ENCODE peak calls at places on chromosomes 12 and 14, in ten cellular contexts. One of them, this sample, is unnamed.

GRCh38 chr12:52212701-52213540 is 20.1 kb upstream of the KRT7 start:
- DNase-seq in psoas muscle: no peak
- DNase-seq in cardiac muscle cell: no peak
- DNase-seq in A673: no peak
- DNase-seq in lung: no peak
- DNase-seq in breast epithelium: peak; percentile 33
- DNase-seq in Peyer's patch: no peak
- DNase-seq in right lobe of liver: peak; percentile 50
- DNase-seq in spleen: peak; percentile 45
- DNase-seq in body of pancreas: no peak
- DNase-seq in this sample: no peak

GRCh38 chr14:36588119-36588518 is 5.7 kb upstream of the NKX2-8 start:
- DNase-seq in lung: no peak
- DNase-seq in spleen: no peak
- DNase-seq in Peyer's patch: no peak
- DNase-seq in right lobe of liver: no peak
- DNase-seq in psoas muscle: no peak
- DNase-seq in cardiac muscle cell: no peak
- DNase-seq in A673: no peak
- DNase-seq in body of pancreas: no peak
- DNase-seq in breast epithelium: no peak
- DNase-seq in this sample: no peak

GRCh38 chr12:802242-802995 is 50.0 kb downstream of the WNK1 start:
- DNase-seq in psoas muscle: no peak
- DNase-seq in breast epithelium: no peak
- DNase-seq in A673: no peak
- DNase-seq in body of pancreas: no peak
- DNase-seq in lung: no peak
- DNase-seq in right lobe of liver: no peak
- DNase-seq in Peyer's patch: no peak
- DNase-seq in cardiac muscle cell: no peak
- DNase-seq in spleen: no peak
- DNase-seq in this sample: no peak

GRCh38 chr14:104289485-104289884 is 151.1 kb downstream of the KIF26A start:
- DNase-seq in Peyer's patch: no peak
- DNase-seq in A673: no peak
- DNase-seq in cardiac muscle cell: no peak
- DNase-seq in breast epithelium: peak; percentile 10
- DNase-seq in right lobe of liver: no peak
- DNase-seq in body of pancreas: no peak
- DNase-seq in lung: no peak
- DNase-seq in psoas muscle: no peak
- DNase-seq in spleen: no peak
- DNase-seq in this sample: no peak

GRCh38 chr14:65290830-65291229 is 121.7 kb upstream of the FUT8 start:
- DNase-seq in lung: no peak
- DNase-seq in spleen: no peak
- DNase-seq in A673: peak; percentile 13
- DNase-seq in body of pancreas: no peak
- DNase-seq in breast epithelium: no peak
- DNase-seq in cardiac muscle cell: no peak
- DNase-seq in psoas muscle: no peak
- DNase-seq in right lobe of liver: no peak
- DNase-seq in Peyer's patch: no peak
- DNase-seq in this sample: no peak

GRCh38 chr12:40970320-40970907 is 217.7 kb upstream of the PDZRN4 start:
- DNase-seq in right lobe of liver: no peak
- DNase-seq in Peyer's patch: no peak
- DNase-seq in breast epithelium: no peak
- DNase-seq in spleen: no peak
- DNase-seq in A673: peak; percentile 70
- DNase-seq in psoas muscle: no peak
- DNase-seq in body of pancreas: no peak
- DNase-seq in cardiac muscle cell: no peak
- DNase-seq in lung: no peak
- DNase-seq in this sample: no peak

GRCh38 chr12:119208626-119209061 is 29.9 kb downstream of the HSPB8 start:
- DNase-seq in Peyer's patch: no peak
- DNase-seq in A673: no peak
- DNase-seq in psoas muscle: peak; percentile 85
- DNase-seq in breast epithelium: peak; percentile 54
- DNase-seq in right lobe of liver: no peak
- DNase-seq in cardiac muscle cell: peak; percentile 36
- DNase-seq in lung: peak; percentile 63
- DNase-seq in body of pancreas: peak; percentile 28
- DNase-seq in spleen: no peak
- DNase-seq in this sample: peak; percentile 88

GRCh38 chr12:12608557-12608957 is 3.1 kb upstream of the CREBL2 start:
- DNase-seq in A673: peak; percentile 7
- DNase-seq in Peyer's patch: no peak
- DNase-seq in spleen: no peak
- DNase-seq in cardiac muscle cell: no peak
- DNase-seq in lung: no peak
- DNase-seq in right lobe of liver: no peak
- DNase-seq in psoas muscle: no peak
- DNase-seq in breast epithelium: no peak
- DNase-seq in body of pancreas: no peak
- DNase-seq in this sample: no peak

GRCh38 chr12:102543931-102544485 is 63.6 kb upstream of the IGF1 start:
- DNase-seq in body of pancreas: no peak
- DNase-seq in right lobe of liver: no peak
- DNase-seq in Peyer's patch: no peak
- DNase-seq in lung: no peak
- DNase-seq in psoas muscle: no peak
- DNase-seq in spleen: no peak
- DNase-seq in A673: no peak
- DNase-seq in cardiac muscle cell: no peak
- DNase-seq in breast epithelium: no peak
- DNase-seq in this sample: no peak

GRCh38 chr14:94192534-94192933 is 18.4 kb downstream of the PPP4R4 start:
- DNase-seq in cardiac muscle cell: no peak
- DNase-seq in right lobe of liver: no peak
- DNase-seq in Peyer's patch: no peak
- DNase-seq in A673: no peak
- DNase-seq in spleen: no peak
- DNase-seq in psoas muscle: no peak
- DNase-seq in body of pancreas: no peak
- DNase-seq in lung: no peak
- DNase-seq in breast epithelium: no peak
- DNase-seq in this sample: no peak

GRCh38 chr14:100135784-100136183 is 23.7 kb downstream of the DEGS2 start:
- DNase-seq in breast epithelium: no peak
- DNase-seq in spleen: no peak
- DNase-seq in Peyer's patch: no peak
- DNase-seq in A673: no peak
- DNase-seq in body of pancreas: no peak
- DNase-seq in right lobe of liver: no peak
- DNase-seq in cardiac muscle cell: no peak
- DNase-seq in lung: no peak
- DNase-seq in psoas muscle: no peak
- DNase-seq in this sample: no peak

GRCh38 chr14:94317259-94317658 is 5.9 kb downstream of the SERPINA6 start:
- DNase-seq in A673: no peak
- DNase-seq in right lobe of liver: peak; percentile 85
- DNase-seq in psoas muscle: peak; percentile 51
- DNase-seq in cardiac muscle cell: no peak
- DNase-seq in spleen: no peak
- DNase-seq in Peyer's patch: no peak
- DNase-seq in body of pancreas: peak; percentile 46
- DNase-seq in breast epithelium: no peak
- DNase-seq in lung: no peak
- DNase-seq in this sample: peak; percentile 75

GRCh38 chr12:46366771-46367170 is 5.8 kb downstream of the SLC38A2 start:
- DNase-seq in body of pancreas: no peak
- DNase-seq in spleen: no peak
- DNase-seq in lung: no peak
- DNase-seq in Peyer's patch: no peak
- DNase-seq in A673: no peak
- DNase-seq in right lobe of liver: no peak
- DNase-seq in breast epithelium: no peak
- DNase-seq in cardiac muscle cell: no peak
- DNase-seq in psoas muscle: no peak
- DNase-seq in this sample: no peak
- H3K4me1 ChIP-seq in body of pancreas: peaks cover 87% of the 10 kb centered on the region
- H3K4me1 ChIP-seq in spleen: peaks cover 93% of the 10 kb centered on the region
- H3K4me1 ChIP-seq in lung: peaks cover 15% of the 10 kb centered on the region
- H3K4me1 ChIP-seq in Peyer's patch: no peaks in the 10 kb centered on the region
- H3K4me1 ChIP-seq in A673: peaks cover 80% of the 10 kb centered on the region
- H3K4me1 ChIP-seq in right lobe of liver: peaks cover 40% of the 10 kb centered on the region
- H3K4me1 ChIP-seq in breast epithelium: peaks cover 6% of the 10 kb centered on the region
- H3K4me1 ChIP-seq in cardiac muscle cell: peaks cover 31% of the 10 kb centered on the region
- H3K4me1 ChIP-seq in psoas muscle: peaks cover 86% of the 10 kb centered on the region
- H3K4me1 ChIP-seq in this sample: peaks cover 82% of the 10 kb centered on the region

GRCh38 chr14:80636071-80636470 is 305.5 kb downstream of the CEP128 start:
- DNase-seq in psoas muscle: no peak
- DNase-seq in A673: no peak
- DNase-seq in body of pancreas: no peak
- DNase-seq in right lobe of liver: no peak
- DNase-seq in lung: no peak
- DNase-seq in Peyer's patch: no peak
- DNase-seq in cardiac muscle cell: no peak
- DNase-seq in breast epithelium: no peak
- DNase-seq in spleen: no peak
- DNase-seq in this sample: no peak
- TF ChIP-seq CTCF in psoas muscle: no peak
- TF ChIP-seq CTCF in A673: peak; percentile 43
- TF ChIP-seq CTCF in body of pancreas: no peak
- TF ChIP-seq CTCF in right lobe of liver: no peak
- TF ChIP-seq CTCF in lung: no peak
- TF ChIP-seq CTCF in Peyer's patch: no peak
- TF ChIP-seq CTCF in cardiac muscle cell: peak; percentile 21
- TF ChIP-seq CTCF in breast epithelium: no peak
- TF ChIP-seq CTCF in spleen: no peak
- TF ChIP-seq CTCF in this sample: no peak

GRCh38 chr12:104680506-104680905 is 223.8 kb downstream of the CHST11 start:
- DNase-seq in Peyer's patch: no peak
- DNase-seq in body of pancreas: no peak
- DNase-seq in cardiac muscle cell: no peak
- DNase-seq in psoas muscle: no peak
- DNase-seq in spleen: no peak
- DNase-seq in lung: no peak
- DNase-seq in breast epithelium: no peak
- DNase-seq in right lobe of liver: no peak
- DNase-seq in A673: no peak
- DNase-seq in this sample: no peak
- H3K4me1 ChIP-seq in Peyer's patch: no peaks in the 10 kb centered on the region
- H3K4me1 ChIP-seq in body of pancreas: no peaks in the 10 kb centered on the region
- H3K4me1 ChIP-seq in cardiac muscle cell: peaks cover 6% of the 10 kb centered on the region
- H3K4me1 ChIP-seq in psoas muscle: no peaks in the 10 kb centered on the region
- H3K4me1 ChIP-seq in spleen: peaks cover 56% of the 10 kb centered on the region
- H3K4me1 ChIP-seq in lung: peaks cover 6% of the 10 kb centered on the region
- H3K4me1 ChIP-seq in breast epithelium: no peaks in the 10 kb centered on the region
- H3K4me1 ChIP-seq in right lobe of liver: no peaks in the 10 kb centered on the region
- H3K4me1 ChIP-seq in A673: no peaks in the 10 kb centered on the region
- H3K4me1 ChIP-seq in this sample: peaks cover 11% of the 10 kb centered on the region

GRCh38 chr14:86652512-86652911 is 1122.6 kb downstream of the FLRT2 start:
- DNase-seq in Peyer's patch: no peak
- DNase-seq in psoas muscle: no peak
- DNase-seq in body of pancreas: no peak
- DNase-seq in spleen: no peak
- DNase-seq in A673: peak; percentile 27
- DNase-seq in breast epithelium: no peak
- DNase-seq in lung: no peak
- DNase-seq in cardiac muscle cell: no peak
- DNase-seq in right lobe of liver: no peak
- DNase-seq in this sample: no peak

GRCh38 chr14:86654558-86655184 is 1124.7 kb downstream of the FLRT2 start:
- DNase-seq in lung: peak; percentile 45
- DNase-seq in breast epithelium: no peak
- DNase-seq in psoas muscle: no peak
- DNase-seq in Peyer's patch: peak; percentile 29
- DNase-seq in right lobe of liver: no peak
- DNase-seq in A673: peak; percentile 86
- DNase-seq in cardiac muscle cell: peak; percentile 82
- DNase-seq in spleen: no peak
- DNase-seq in body of pancreas: peak; percentile 79
- DNase-seq in this sample: no peak
- TF ChIP-seq CTCF in lung: peak; percentile 22
- TF ChIP-seq CTCF in breast epithelium: no peak
- TF ChIP-seq CTCF in psoas muscle: no peak
- TF ChIP-seq CTCF in Peyer's patch: peak; percentile 10
- TF ChIP-seq CTCF in right lobe of liver: peak; percentile 42
- TF ChIP-seq CTCF in A673: peak; percentile 77
- TF ChIP-seq CTCF in cardiac muscle cell: peak; percentile 63
- TF ChIP-seq CTCF in spleen: peak; percentile 19
- TF ChIP-seq CTCF in body of pancreas: peak; percentile 69
- TF ChIP-seq CTCF in this sample: no peak

GRCh38 chr14:22846811-22847307 is 10.5 kb downstream of the MMP14 start:
- DNase-seq in Peyer's patch: no peak
- DNase-seq in body of pancreas: no peak
- DNase-seq in lung: no peak
- DNase-seq in right lobe of liver: peak; percentile 49
- DNase-seq in cardiac muscle cell: no peak
- DNase-seq in psoas muscle: no peak
- DNase-seq in spleen: no peak
- DNase-seq in A673: no peak
- DNase-seq in breast epithelium: no peak
- DNase-seq in this sample: no peak
- H3K4me1 ChIP-seq in Peyer's patch: no peaks in the 10 kb centered on the region
- H3K4me1 ChIP-seq in body of pancreas: peaks cover 18% of the 10 kb centered on the region
- H3K4me1 ChIP-seq in lung: peaks cover 5% of the 10 kb centered on the region
- H3K4me1 ChIP-seq in right lobe of liver: no peaks in the 10 kb centered on the region
- H3K4me1 ChIP-seq in cardiac muscle cell: no peaks in the 10 kb centered on the region
- H3K4me1 ChIP-seq in psoas muscle: peaks cover 40% of the 10 kb centered on the region
- H3K4me1 ChIP-seq in spleen: peaks cover 75% of the 10 kb centered on the region
- H3K4me1 ChIP-seq in A673: peaks cover 22% of the 10 kb centered on the region
- H3K4me1 ChIP-seq in breast epithelium: peaks cover 27% of the 10 kb centered on the region
- H3K4me1 ChIP-seq in this sample: peaks cover 89% of the 10 kb centered on the region

DNA sequence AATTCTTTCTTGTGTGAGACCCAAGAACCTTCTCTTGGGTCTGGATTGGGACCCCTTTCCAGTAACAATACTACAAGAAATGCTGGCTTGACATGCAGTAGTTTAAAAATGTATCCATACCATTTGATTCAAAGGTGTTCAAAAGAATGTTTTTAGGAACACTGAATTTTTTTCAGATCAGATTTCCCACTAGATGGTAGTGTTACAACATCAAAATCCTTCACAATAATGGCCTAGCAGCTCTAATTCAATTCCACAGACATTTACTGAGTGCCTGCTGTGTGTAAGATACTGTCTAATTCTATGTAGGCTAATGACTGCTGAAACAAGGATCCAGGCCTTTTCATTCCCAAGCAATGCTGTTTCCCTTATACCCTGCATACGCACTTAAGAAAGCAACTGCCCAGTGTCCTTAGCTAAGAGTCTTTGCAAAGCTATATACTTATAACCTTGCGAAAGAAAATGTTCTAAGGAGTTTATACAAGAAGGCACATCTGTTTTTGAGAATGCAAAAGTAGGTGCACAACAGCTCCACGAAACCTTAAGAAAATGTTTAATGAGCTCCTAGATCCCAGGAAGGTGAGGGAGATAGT is 50.7 kb upstream of the PKP2 start:
- DNase-seq in A673: peak; percentile 37
- DNase-seq in Peyer's patch: no peak
- DNase-seq in right lobe of liver: no peak
- DNase-seq in breast epithelium: no peak
- DNase-seq in body of pancreas: no peak
- DNase-seq in cardiac muscle cell: peak; percentile 59
- DNase-seq in psoas muscle: no peak
- DNase-seq in spleen: no peak
- DNase-seq in lung: no peak
- DNase-seq in this sample: no peak
- TF ChIP-seq CTCF in A673: peak; percentile 48
- TF ChIP-seq CTCF in Peyer's patch: no peak
- TF ChIP-seq CTCF in right lobe of liver: peak; percentile 13
- TF ChIP-seq CTCF in breast epithelium: no peak
- TF ChIP-seq CTCF in body of pancreas: peak; percentile 10
- TF ChIP-seq CTCF in cardiac muscle cell: peak; percentile 8
- TF ChIP-seq CTCF in psoas muscle: no peak
- TF ChIP-seq CTCF in spleen: no peak
- TF ChIP-seq CTCF in lung: no peak
- TF ChIP-seq CTCF in this sample: no peak

This sample was measured in suprapubic skin.